ENCODE peak calls at places on chromosomes 11 and 22, in six cellular contexts. K, S, V, F, J and P are unnamed samples.

GRCh38 chr11:131955901-131956300 is 585.5 kb downstream of the NTM start:
- DNase-seq in K (no peak), S (no peak), V (no peak), F (no peak), J (no peak), P (no peak)

GRCh38 chr11:124108158-124108557 is 7.1 kb upstream of the VWA5A start:
- DNase-seq in K (no peak), S (no peak), V (peak), F (peak), J (peak), P (no peak)

GRCh38 chr11:107040447-107041444 is 22.5 kb upstream of the GUCY1A2 start:
- DNase-seq in K (no peak), S (no peak), V (no peak), F (no peak), J (peak), P (no peak)

GRCh38 chr22:45290410-45290936 is 5.7 kb downstream of the UPK3A start:
- DNase-seq in K (no peak), S (no peak), V (no peak), F (peak), J (peak), P (no peak)

GRCh38 chr11:72813740-72814138 is 472 bp upstream of the ATG16L2 start:
- DNase-seq in K (no peak), S (no peak), V (peak), F (peak), J (peak), P (no peak)

GRCh38 chr11:6746086-6746618 is 25.6 kb downstream of the OR2AG2 start:
- DNase-seq in K (no peak), S (no peak), V (peak), F (no peak), J (peak), P (peak)

GRCh38 chr11:1271002-1271401 is 38.4 kb downstream of the TOLLIP start:
- DNase-seq in K (no peak), S (no peak), V (no peak), F (peak), J (no peak), P (no peak)

GRCh38 chr11:11533057-11533456 is 88.7 kb downstream of the GALNT18 start:
- DNase-seq in K (no peak), S (no peak), V (no peak), F (no peak), J (no peak), P (no peak)

GRCh38 chr22:29706991-29707390 is 12.8 kb upstream of the CABP7 start:
- DNase-seq in K (no peak), S (no peak), V (no peak), F (no peak), J (no peak), P (no peak)

GRCh38 chr11:17414992-17415391 is 26.5 kb upstream of the KCNJ11 start:
- DNase-seq in K (no peak), S (no peak), V (no peak), F (no peak), J (no peak), P (no peak)

GRCh38 chr11:21040615-21041014 is 371.2 kb downstream of the NELL1 start:
- DNase-seq in K (no peak), S (no peak), V (no peak), F (no peak), J (no peak), P (no peak)

GRCh38 chr11:115168229-115168671 is 336.0 kb downstream of the CADM1 start:
- DNase-seq in K (no peak), S (no peak), V (no peak), F (peak), J (no peak), P (no peak)

GRCh38 chr22:19669570-19669969 is 44.7 kb upstream of the SEPTIN5 start:
- DNase-seq in K (no peak), S (no peak), V (no peak), F (no peak), J (no peak), P (no peak)

GRCh38 chr11:12537778-12538401 is 136.3 kb upstream of the TEAD1 start:
- DNase-seq in K (no peak), S (no peak), V (no peak), F (no peak), J (no peak), P (no peak)

GRCh38 chr22:28813772-28814518 is 13.6 kb upstream of the XBP1 start:
- DNase-seq in K (no peak), S (no peak), V (no peak), F (peak), J (no peak), P (no peak)

GRCh38 chr22:41447435-41448188 is 1.0 kb upstream of the TOB2 start:
- DNase-seq in K (peak), S (peak), V (peak), F (peak), J (peak), P (peak)

GRCh38 chr11:910044-910588 is 494 bp downstream of the CHID1 start:
- DNase-seq in K (no peak), S (no peak), V (no peak), F (peak), J (no peak), P (no peak)

GRCh38 chr11:108117746-108118371 is 3.5 kb upstream of the ACAT1 start:
- DNase-seq in K (no peak), S (no peak), V (no peak), F (no peak), J (peak), P (no peak)

GRCh38 chr11:105219269-105219668 is 79.7 kb upstream of the CARD18 start:
- DNase-seq in K (no peak), S (no peak), V (no peak), F (no peak), J (no peak), P (no peak)

GRCh38 chr11:86606849-86607481 is 65.5 kb downstream of the ME3 start:
- DNase-seq in K (no peak), S (no peak), V (no peak), F (no peak), J (peak), P (no peak)

GRCh38 chr11:27571151-27571840 is 64.7 kb upstream of the LIN7C start:
- DNase-seq in K (no peak), S (no peak), V (no peak), F (no peak), J (peak), P (no peak)

GRCh38 chr22:23137905-23138520 is 3.8 kb downstream of the RSPH14 start:
- DNase-seq in K (no peak), S (no peak), V (peak), F (peak), J (no peak), P (peak)

GRCh38 chr11:109849946-109850345 is 243.2 kb upstream of the ZC3H12C start:
- DNase-seq in K (no peak), S (no peak), V (no peak), F (no peak), J (no peak), P (no peak)

GRCh38 chr11:70082829-70083228 is 4.7 kb downstream of the ANO1 start:
- DNase-seq in K (no peak), S (no peak), V (no peak), F (no peak), J (no peak), P (no peak)
- TF ChIP-seq CTCF in K (peak), S (no peak), V (no peak), F (no peak), J (peak), P (no peak)

DNA sequence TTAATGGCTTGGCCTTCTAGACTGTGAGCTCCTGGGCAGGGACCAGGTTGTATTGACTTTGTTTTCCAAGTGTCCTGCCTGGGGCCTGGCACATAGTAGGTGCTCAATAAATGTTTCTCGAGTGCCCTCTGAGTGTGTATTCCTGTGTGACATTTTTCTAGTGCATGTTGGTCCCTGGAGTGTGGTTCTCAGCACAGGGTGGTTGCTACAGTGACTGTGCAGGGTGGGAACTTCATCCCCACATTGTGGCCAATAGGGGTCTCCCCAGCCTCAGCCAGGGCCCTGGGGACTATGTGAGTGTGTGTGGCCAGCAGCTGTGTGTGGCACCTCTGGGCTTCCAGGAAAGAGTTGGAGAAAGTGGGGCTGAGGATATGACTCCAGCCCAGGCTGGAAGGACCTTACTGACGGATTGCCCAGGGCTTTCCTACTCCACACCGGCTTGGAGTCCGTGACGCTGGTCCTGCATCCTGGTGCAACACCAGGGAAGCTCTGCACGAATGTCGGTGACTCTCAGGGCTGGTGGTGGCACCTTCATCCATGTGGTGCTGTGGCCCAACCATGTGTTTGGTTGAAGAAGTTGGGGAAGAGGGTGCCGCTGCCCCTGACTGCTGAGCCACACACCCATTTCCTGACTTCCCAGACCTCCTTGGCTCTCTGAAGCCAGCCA is 9.0 kb upstream of the MARK2 start:
- DNase-seq in K (no peak), S (no peak), V (no peak), F (no peak), J (peak), P (no peak)
- TF ChIP-seq CTCF in K (peak), S (no peak), V (no peak), F (no peak), J (peak), P (no peak)

GRCh38 chr22:49046546-49047305 is 780.9 kb downstream of the BRD1 start:
- DNase-seq in K (no peak), S (no peak), V (peak), F (no peak), J (no peak), P (no peak)
- TF ChIP-seq CTCF in K (peak), S (no peak), V (no peak), F (no peak), J (no peak), P (no peak)

DNA sequence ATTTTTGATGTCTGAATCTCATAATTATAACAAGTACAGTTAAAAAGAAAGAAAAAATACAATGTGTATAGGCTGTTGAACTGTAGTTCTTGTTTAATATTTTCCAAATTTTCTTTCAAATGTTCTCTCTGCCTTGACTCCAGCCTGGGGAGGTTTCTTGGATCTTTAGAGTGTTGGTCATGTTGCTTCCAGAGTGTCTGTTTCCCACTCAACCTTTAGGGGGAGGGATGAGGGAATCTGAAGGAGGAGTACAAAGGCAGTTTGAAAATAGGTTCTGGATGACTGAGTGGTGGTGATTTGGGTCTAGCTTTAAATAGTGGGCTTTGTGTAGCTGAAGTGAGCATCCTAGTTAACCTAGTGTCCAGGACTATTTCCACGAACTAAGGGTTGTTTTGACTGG is 2.0 kb downstream of the CTNND1 start:
- DNase-seq in K (no peak), S (no peak), V (no peak), F (no peak), J (peak), P (no peak)
- TF ChIP-seq CTCF in K (peak), S (peak), V (no peak), F (no peak), J (peak), P (no peak)

DNA sequence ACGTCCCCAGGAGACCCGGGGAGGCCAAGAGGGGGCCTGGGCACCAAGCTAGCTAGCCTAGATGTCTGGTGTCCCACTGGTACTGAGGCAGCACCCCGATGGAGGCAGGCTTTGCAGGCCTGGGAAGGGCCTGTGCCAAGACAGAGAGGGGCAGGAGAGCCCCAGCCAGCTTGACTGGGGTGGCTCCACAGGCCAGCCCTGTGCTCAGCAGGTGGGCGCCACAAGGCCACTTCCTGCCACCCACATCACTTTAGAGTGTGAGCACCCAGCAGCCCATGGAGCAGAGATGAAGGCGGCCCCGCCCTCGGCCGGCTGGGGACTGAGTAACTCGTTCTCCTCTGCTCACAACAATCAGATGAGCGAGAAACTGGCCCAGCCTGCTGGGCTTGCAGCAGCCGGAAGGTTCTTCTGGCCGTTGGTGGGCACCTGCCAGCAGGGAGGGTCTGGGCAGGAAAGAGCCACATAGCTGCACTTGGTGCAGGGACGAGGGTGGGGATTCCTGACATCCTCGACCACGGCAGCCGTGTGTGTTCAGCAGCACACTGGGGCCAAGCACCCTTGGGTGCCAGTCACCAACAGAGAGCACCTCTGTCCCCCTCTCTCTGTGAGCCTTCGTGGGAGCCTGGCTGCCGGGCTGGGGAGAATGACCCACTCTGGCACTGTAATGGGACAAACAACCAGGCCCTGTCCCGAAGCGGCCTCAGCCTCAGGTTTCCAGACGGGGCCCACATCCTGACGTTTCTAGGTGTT is 7.6 kb downstream of the OSBPL5 start:
- DNase-seq in K (no peak), S (peak), V (no peak), F (no peak), J (no peak), P (peak)
- TF ChIP-seq CTCF in K (no peak), S (no peak), V (no peak), F (no peak), J (no peak), P (no peak)

GRCh38 chr11:63986932-63987513 is 785 bp downstream of the OTUB1 start:
- DNase-seq in K (no peak), S (no peak), V (no peak), F (no peak), J (no peak), P (no peak)

GRCh38 chr11:63991558-63991957 is 5.3 kb downstream of the OTUB1 start:
- DNase-seq in K (no peak), S (no peak), V (no peak), F (no peak), J (no peak), P (no peak)

GRCh38 chr11:63985812-63986155 is 454 bp upstream of the OTUB1 start:
- DNase-seq in K (no peak), S (no peak), V (peak), F (no peak), J (no peak), P (peak)

GRCh38 chr11:63986156-63986931 is at the start of gene OTUB1:
- DNase-seq in K (peak), S (peak), V (peak), F (peak), J (peak), P (peak)
- TF ChIP-seq CTCF in K (no peak), S (no peak), V (no peak), F (no peak), J (no peak), P (no peak)

GRCh38 chr22:46762238-46763050 is at the start of gene TBC1D22A:
- DNase-seq in K (peak), S (peak), V (peak), F (peak), J (peak), P (peak)
- TF ChIP-seq CTCF in K (no peak), S (peak), V (no peak), F (no peak), J (no peak), P (no peak)